ENCODE peak calls at places on chromosomes 2 and 18, in five cellular contexts. I is SK-N-SH, T is HCT116, Q is neuronal stem cell, E is GM23248. H is an unnamed sample.

GRCh38 chr2:36589230-36589630 is 8.7 kb downstream of the FEZ2 start:
- DNase-seq in I (no peak), T (no peak), Q (no peak), E (no peak), H (no peak)

GRCh38 chr18:79385326-79385725 is 10.4 kb upstream of the NFATC1 start:
- DNase-seq in Q (no peak), I (no peak), E (no peak), T (no peak), H (no peak)

GRCh38 chr2:66574701-66575624 is 140.0 kb downstream of the MEIS1 start:
- DNase-seq in T (no peak), Q (peak; percentile 87), E (peak; percentile 90), I (peak; percentile 91), H (peak; percentile 16)

GRCh38 chr18:58196164-58196563 is 152.1 kb downstream of the NEDD4L start:
- DNase-seq in E (peak; percentile 28), Q (no peak), I (no peak), T (no peak), H (no peak)

GRCh38 chr2:193847140-193847539 is 1652.4 kb upstream of the TMEFF2 start:
- DNase-seq in E (peak; percentile 47), T (no peak), Q (no peak), I (no peak), H (no peak)

GRCh38 chr18:52009958-52010357 is 330.0 kb upstream of the DCC start:
- DNase-seq in I (no peak), Q (no peak), E (no peak), T (no peak), H (no peak)

GRCh38 chr2:135745545-135745944 is 3.9 kb downstream of the UBXN4 start:
- DNase-seq in Q (no peak), T (no peak), E (peak; percentile 78), I (no peak), H (no peak)

GRCh38 chr2:167582619-167583018 is 664.8 kb downstream of the STK39 start:
- DNase-seq in T (no peak), I (no peak), Q (no peak), E (no peak), H (no peak)

GRCh38 chr2:207683438-207683837 is 28.0 kb upstream of the CCNYL1 start:
- DNase-seq in Q (no peak), T (no peak), E (no peak), I (no peak), H (no peak)

GRCh38 chr2:213251618-213252017 is 32.6 kb upstream of the SPAG16 start:
- DNase-seq in Q (peak; percentile 69), I (peak; percentile 42), T (peak; percentile 50), E (peak; percentile 77), H (peak; percentile 83)

GRCh38 chr2:226207671-226208070 is 591.9 kb downstream of the IRS1 start:
- DNase-seq in Q (no peak), I (no peak), T (peak; percentile 59), E (no peak), H (no peak)

GRCh38 chr2:214410128-214410775 is 602 bp upstream of the VWC2L start:
- DNase-seq in Q (no peak), T (no peak), E (no peak), I (peak; percentile 23), H (no peak)

GRCh38 chr2:30717081-30717650 is 90.1 kb downstream of the CAPN13 start:
- DNase-seq in E (no peak), T (no peak), Q (no peak), I (no peak), H (no peak)

GRCh38 chr2:558302-558642 is 118.9 kb downstream of the TMEM18 start:
- DNase-seq in I (peak; percentile 23), E (no peak), Q (no peak), T (no peak), H (no peak)
- H3K4me3 ChIP-seq in I (no peak overlapping the region), E (no peak overlapping the region), Q (no peak overlapping the region), T (no peak overlapping the region), H (no peak overlapping the region)

DNA sequence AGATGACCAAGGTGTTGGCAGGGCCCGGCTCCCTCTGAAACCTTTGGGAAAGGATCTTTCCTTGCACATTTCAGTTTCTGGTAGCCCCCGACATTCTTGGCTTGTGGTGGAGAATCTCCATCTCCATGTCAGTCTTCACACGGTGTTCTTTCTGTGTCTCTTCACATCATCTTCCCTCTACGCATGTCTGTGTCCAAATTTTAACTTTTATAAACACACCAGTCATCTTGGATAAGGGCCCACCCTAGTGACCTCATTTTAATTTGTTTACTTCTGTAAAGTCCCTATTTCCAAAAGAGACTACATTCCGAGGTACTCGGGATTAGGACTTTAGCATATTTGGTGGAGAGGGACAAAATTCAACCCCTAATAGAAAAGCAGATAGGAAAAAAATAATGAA is 138.4 kb downstream of the GALNT3 start:
- DNase-seq in T (no peak), E (no peak), I (no peak), Q (no peak), H (no peak)
- H3K27ac ChIP-seq in T (no peak overlapping the region), E (no peak overlapping the region), I (no peak overlapping the region), Q (no peak overlapping the region), H (no peak overlapping the region)

DNA sequence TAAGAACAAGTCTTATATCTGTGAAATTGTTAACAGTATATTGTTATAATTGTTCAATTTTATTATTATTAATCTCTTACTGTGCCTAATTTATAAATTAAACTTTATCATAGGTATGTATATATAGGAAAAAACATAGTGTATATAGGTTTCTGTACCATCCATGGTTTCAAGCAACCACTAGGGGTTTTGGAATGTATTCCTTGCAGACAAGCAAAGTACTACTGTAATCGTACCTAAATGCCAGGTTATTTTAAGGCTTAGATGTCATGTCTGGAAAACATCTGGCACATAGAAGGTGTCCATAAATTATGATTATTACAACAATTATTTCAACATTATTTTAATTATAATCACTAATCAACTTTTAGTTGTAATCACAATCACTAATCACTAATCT is 8.4 kb downstream of the ITSN2 start:
- DNase-seq in T (no peak), I (no peak), E (no peak), Q (no peak), H (no peak)
- H3K4me2 ChIP-seq in T (no peak overlapping the region), I (no peak overlapping the region), E (no peak overlapping the region), Q (no peak overlapping the region), H (no peak overlapping the region)

DNA sequence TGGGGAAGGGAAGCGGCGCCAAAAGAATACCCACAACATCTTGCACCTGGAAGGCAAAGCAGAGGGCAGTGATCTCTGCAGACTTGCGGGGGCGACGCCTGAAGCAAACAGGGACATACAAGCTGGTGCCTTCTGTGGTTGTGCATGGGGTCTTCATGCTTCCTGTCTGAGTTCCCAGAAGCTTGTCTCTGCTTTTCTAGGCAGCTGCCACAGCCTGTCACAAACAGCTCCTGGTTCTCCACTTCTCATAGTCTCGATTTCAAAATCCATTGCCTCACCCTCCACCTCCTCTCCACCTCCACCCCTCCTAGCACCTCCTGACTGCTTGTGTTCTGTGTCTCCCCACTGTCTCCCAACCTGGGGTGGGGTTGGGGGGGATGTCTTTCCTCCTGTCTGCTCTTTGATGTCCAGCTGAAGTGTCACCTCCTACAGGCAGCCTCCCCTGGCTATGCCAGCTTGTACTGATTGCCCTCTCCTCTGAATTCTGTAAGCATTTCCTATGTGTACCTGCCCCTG is 1.7 kb upstream of the PROC start:
- DNase-seq in Q (no peak), E (no peak), T (no peak), I (no peak), H (peak; percentile 41)
- H3K4me3 ChIP-seq in Q (peak overlapping the region; percentile 67), E (no peak overlapping the region), T (peak overlapping the region; percentile 53), I (peak overlapping the region; percentile 39), H (peak overlapping the region; percentile 59)

GRCh38 chr2:63789318-63790051 is 52.2 kb upstream of the UGP2 start:
- DNase-seq in T (no peak), E (peak; percentile 82), Q (no peak), I (no peak), H (no peak)
- H3K27ac ChIP-seq in T (no peak overlapping the region), E (peak overlapping the region; percentile 66), Q (no peak overlapping the region), I (peak overlapping the region; percentile 76), H (no peak overlapping the region)

GRCh38 chr2:32864761-32865160 is 82.0 kb upstream of the LTBP1 start:
- DNase-seq in Q (no peak), T (no peak), I (no peak), E (peak; percentile 74), H (no peak)

GRCh38 chr2:32864337-32864736 is 82.4 kb upstream of the LTBP1 start:
- DNase-seq in E (peak; percentile 84), T (no peak), Q (no peak), I (no peak), H (no peak)

GRCh38 chr2:32863803-32864202 is 83.0 kb upstream of the LTBP1 start:
- DNase-seq in E (peak; percentile 56), Q (no peak), I (no peak), T (no peak), H (no peak)

GRCh38 chr2:32863326-32863725 is 83.4 kb upstream of the LTBP1 start:
- DNase-seq in I (no peak), T (no peak), E (no peak), Q (no peak), H (no peak)

DNA sequence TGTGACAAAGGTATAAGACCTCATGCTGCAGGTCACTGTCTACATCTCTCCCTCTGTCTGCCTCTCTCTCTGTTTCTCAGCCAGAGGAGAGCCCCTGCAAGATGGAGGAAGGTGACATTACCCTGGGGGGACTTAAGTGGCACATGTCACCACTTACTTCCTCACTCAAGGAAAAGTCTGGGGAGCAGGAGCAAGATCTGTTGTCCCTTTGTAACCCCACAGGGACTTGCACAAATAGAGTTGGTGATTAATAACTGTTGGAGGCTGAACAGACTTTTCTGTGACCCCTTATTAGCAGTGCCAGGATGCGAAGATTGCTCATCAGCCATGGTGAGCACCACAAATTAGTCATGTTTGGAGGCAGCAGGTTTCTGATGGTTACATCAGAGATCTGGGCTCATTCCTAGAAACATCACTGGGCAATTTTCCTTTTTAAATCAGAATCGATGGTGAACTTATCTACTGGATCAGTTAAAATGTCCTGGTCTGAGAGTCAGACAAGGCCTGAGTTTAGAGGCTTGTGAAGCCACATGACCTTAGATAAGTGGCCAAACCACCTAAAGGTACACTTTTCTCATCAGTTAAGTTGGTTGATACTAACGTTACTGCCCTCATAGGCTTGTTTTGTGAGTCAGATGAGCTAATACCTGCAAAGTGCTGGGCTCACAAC is 81.2 kb upstream of the LTBP1 start:
- DNase-seq in E (peak; percentile 97), I (no peak), T (peak; percentile 43), Q (no peak), H (no peak)
- H3K4me2 ChIP-seq in E (peak overlapping the region; percentile 81), I (peak overlapping the region; percentile 55), T (no peak overlapping the region), Q (no peak overlapping the region), H (no peak overlapping the region)

H was measured in OCI-LY7.